ENCODE peak calls at places on chromosome 22, in four cellular contexts. R is SK-N-SH, U is WTC11, N is K562. E is an unnamed sample.

GRCh38 chr22:42440728-42441127 is 8.5 kb upstream of the NFAM1 start:
- DNase-seq in R (no peak), U (no peak), N (no peak), E (no peak)

GRCh38 chr22:31532060-31532459 is 35.7 kb downstream of the SFI1 start:
- DNase-seq in U (no peak), R (no peak), N (no peak), E (no peak)

GRCh38 chr22:39368402-39368801 is 18.6 kb downstream of the SYNGR1 start:
- DNase-seq in N (no peak), U (no peak), R (no peak), E (no peak)

GRCh38 chr22:44453441-44454112 is 44.5 kb downstream of the RTL6 start:
- DNase-seq in R (peak), N (no peak), U (no peak), E (no peak)

GRCh38 chr22:43421914-43422615 is 10.3 kb downstream of the MPPED1 start:
- DNase-seq in U (no peak), R (no peak), N (no peak), E (no peak)

GRCh38 chr22:23226497-23226850 is 46.2 kb downstream of the BCR start:
- DNase-seq in R (no peak), N (no peak), U (no peak), E (no peak)

GRCh38 chr22:23509571-23510302 is 70.4 kb downstream of the IGLL1 start:
- DNase-seq in R (no peak), U (no peak), N (no peak), E (no peak)

GRCh38 chr22:20523118-20523983 is 15.9 kb downstream of the MED15 start:
- DNase-seq in N (peak), R (no peak), U (no peak), E (no peak)

GRCh38 chr22:33677536-33677935 is 242.7 kb downstream of the LARGE1 start:
- DNase-seq in N (no peak), U (no peak), R (no peak), E (no peak)

GRCh38 chr22:30609260-30610185 is 2.5 kb downstream of the TCN2 start:
- DNase-seq in U (no peak), R (no peak), N (peak), E (peak)

GRCh38 chr22:30270841-30271240 is 4.2 kb upstream of the OSM start:
- DNase-seq in R (no peak), U (no peak), N (peak), E (no peak)

GRCh38 chr22:42324991-42325710 is 54.7 kb upstream of the TCF20 start:
- DNase-seq in R (no peak), N (no peak), U (peak), E (no peak)

GRCh38 chr22:39616781-39617180 is 46.2 kb downstream of the CACNA1I start:
- DNase-seq in R (no peak), N (no peak), U (no peak), E (no peak)

GRCh38 chr22:33000342-33001280 is 57.6 kb downstream of the SYN3 start:
- DNase-seq in U (peak), N (peak), R (peak), E (no peak)

GRCh38 chr22:33028191-33028700 is 29.9 kb downstream of the SYN3 start:
- DNase-seq in U (no peak), N (no peak), R (no peak), E (no peak)

GRCh38 chr22:31626427-31627150 is 35.4 kb downstream of the PISD start:
- DNase-seq in U (no peak), N (peak), R (no peak), E (no peak)

GRCh38 chr22:40289991-40290459 is 56.3 kb upstream of the ADSL start:
- DNase-seq in U (no peak), N (no peak), R (no peak), E (peak)

GRCh38 chr22:48975886-48976285 is 851.8 kb downstream of the BRD1 start:
- DNase-seq in U (no peak), R (no peak), N (no peak), E (no peak)

GRCh38 chr22:30664798-30665197 is 2.9 kb downstream of the DUSP18 start:
- DNase-seq in U (no peak), R (no peak), N (no peak), E (no peak)

GRCh38 chr22:24244144-24244787 is 616 bp downstream of the GGT5 start:
- DNase-seq in R (peak), N (peak), U (no peak), E (no peak)

GRCh38 chr22:30235687-30236170 is 10.8 kb downstream of the LIF start:
- DNase-seq in R (no peak), N (no peak), U (no peak), E (no peak)

GRCh38 chr22:36131907-36132306 is 28.6 kb downstream of the APOL3 start:
- DNase-seq in U (no peak), N (no peak), R (no peak), E (no peak)

GRCh38 chr22:24845036-24845918 is 39.3 kb downstream of the SGSM1 start:
- DNase-seq in N (no peak), U (no peak), R (no peak), E (no peak)

GRCh38 chr22:38412435-38413084 is 42.4 kb downstream of the KCNJ4 start:
- DNase-seq in N (peak), U (peak), R (peak), E (no peak)

GRCh38 chr22:20316217-20316843 is 3.5 kb downstream of the DGCR6L start:
- DNase-seq in U (peak), N (no peak), R (no peak), E (no peak)

DNA sequence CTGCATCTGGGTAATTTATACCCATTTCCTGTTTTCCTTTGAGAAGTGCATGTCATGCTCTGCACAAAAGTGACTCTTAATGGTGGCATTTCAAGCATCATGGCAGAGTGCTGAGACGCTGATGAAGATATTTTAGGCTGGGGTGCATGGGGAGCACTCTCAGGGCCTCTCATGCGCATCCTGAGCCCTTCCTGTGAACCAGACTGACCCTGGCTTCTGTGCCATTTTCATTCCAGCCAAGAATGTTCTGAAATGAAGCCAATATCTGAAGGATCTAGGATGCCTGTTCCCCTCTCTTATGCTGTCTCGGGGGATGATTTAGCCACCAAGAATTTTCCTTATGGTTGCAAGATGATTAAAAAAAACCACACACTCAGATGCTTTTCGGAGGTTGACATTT is 61.5 kb downstream of the MIAT start:
- DNase-seq in N (no peak), U (no peak), R (no peak), E (no peak)
- TF ChIP-seq USF1 in N (no peak), U (no peak), R (no peak), E (no peak)

GRCh38 chr22:50544746-50545253 is 899 bp upstream of the KLHDC7B start:
- DNase-seq in N (no peak), U (no peak), R (no peak), E (no peak)
- TF ChIP-seq USF1 in N (no peak), U (no peak), R (no peak), E (no peak)

DNA sequence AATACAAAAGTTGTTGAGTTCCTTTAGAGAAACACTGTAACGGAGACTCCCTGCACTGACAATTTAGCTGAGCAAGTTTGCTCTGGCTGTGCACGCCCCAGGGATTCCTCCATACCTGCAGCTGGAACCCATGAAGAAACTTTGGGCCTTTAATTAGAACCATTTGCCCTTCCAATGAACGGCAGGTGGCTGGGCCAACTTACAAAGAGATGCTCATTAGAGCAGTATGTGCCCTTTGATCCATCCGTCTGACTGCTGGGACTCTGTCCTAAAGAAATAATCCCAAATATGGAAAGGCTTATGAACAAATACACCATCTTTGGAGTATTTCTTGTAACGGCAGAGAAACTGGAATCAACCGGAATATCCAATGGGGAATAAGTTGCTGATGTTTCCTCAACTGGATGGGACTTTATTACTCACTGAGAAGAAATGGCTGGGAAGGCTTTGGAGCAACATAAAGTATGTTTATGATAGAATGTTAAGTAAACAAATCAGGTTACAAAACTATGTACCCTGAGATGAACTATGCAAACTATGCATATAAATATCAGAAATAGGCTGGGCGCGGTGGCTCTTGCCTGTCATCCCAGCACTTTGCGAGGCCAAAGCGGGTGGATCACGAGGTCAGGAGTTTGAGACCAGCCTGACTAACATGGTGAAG is 24.4 kb upstream of the FBLN1 start:
- DNase-seq in R (no peak), N (no peak), U (no peak), E (no peak)
- TF ChIP-seq USF1 in R (no peak), N (no peak), U (no peak), E (no peak)

DNA sequence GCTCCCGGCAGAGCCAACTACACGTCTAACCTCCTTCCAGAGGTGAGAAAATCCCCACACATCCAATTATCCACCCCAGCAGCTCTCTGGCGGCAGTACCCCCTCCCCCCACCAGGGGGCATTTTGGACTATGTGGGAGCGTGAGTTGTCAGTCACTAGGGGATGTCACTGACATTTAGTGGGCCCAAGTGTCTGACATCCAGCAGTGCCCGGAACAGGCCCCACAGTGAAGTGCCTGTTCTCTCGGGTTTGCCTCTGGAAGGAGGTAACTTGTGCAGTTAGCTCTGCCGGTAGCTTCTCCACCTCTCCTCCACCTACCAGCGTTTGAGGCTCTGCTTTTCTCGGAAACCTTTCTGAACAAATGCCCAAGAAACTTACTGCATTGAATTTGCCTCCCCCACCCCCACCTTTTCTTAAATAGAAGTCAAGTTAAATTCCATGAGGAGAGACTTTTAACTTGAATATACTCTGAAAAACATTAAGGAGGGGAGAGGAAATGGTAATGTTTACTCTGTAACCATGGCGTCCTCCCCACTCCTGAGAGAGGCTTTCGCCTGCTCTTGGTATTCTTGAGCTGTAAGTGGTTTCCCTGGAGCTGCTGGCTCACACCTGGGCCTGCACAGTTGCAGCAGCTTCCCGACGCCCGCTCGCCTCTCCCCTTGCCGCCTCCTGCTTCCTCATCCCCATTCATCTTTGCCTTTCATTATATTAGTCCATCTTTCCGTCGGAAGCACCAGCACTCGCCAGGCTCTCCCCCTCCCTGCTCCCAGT is 112.8 kb downstream of the WNT7B start:
- DNase-seq in U (peak), R (peak), N (peak), E (no peak)
- TF ChIP-seq USF1 in U (no peak), R (no peak), N (no peak), E (no peak)

GRCh38 chr22:47818496-47818895 is 1056.0 kb downstream of the TBC1D22A start:
- DNase-seq in U (no peak), R (no peak), N (no peak), E (no peak)

GRCh38 chr22:47817380-47817779 is 1054.9 kb downstream of the TBC1D22A start:
- DNase-seq in U (no peak), N (no peak), R (no peak), E (no peak)

GRCh38 chr22:47813661-47814060 is 1051.2 kb downstream of the TBC1D22A start:
- DNase-seq in R (no peak), U (no peak), N (no peak), E (no peak)

GRCh38 chr22:47814474-47814873 is 1052.0 kb downstream of the TBC1D22A start:
- DNase-seq in U (no peak), R (no peak), N (no peak), E (no peak)

GRCh38 chr22:47816121-47816915 is 1053.9 kb downstream of the TBC1D22A start:
- DNase-seq in U (no peak), R (no peak), N (no peak), E (no peak)
- TF ChIP-seq USF1 in U (no peak), R (no peak), N (no peak), E (no peak)

DNA sequence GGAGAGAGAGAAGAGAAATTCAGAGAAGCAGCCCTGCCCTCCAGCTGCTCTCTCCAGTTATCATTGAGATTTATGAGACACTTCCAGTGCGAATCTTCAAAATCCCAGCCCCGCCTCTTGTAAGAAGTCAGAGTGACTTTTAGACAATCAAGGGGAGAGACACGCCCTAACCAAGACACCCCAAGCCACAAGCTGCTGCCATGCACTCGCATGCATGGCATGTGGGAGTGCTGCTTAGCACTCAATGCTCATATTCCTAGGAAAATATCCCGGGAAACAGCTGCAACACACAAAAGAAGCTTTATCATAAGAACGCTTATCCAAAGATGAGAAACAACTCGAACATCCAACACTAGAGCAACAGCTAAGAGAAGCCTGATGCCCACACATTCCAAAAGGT is 110.7 kb upstream of the BID start:
- DNase-seq in U (no peak), N (no peak), R (no peak), E (no peak)
- TF ChIP-seq USF1 in U (no peak), N (no peak), R (no peak), E (no peak)

GRCh38 chr22:26466196-26466595 is 17.4 kb downstream of the HPS4 start:
- DNase-seq in U (no peak), N (no peak), R (no peak), E (no peak)
- TF ChIP-seq USF1 in U (no peak), N (no peak), R (no peak), E (no peak)

DNA sequence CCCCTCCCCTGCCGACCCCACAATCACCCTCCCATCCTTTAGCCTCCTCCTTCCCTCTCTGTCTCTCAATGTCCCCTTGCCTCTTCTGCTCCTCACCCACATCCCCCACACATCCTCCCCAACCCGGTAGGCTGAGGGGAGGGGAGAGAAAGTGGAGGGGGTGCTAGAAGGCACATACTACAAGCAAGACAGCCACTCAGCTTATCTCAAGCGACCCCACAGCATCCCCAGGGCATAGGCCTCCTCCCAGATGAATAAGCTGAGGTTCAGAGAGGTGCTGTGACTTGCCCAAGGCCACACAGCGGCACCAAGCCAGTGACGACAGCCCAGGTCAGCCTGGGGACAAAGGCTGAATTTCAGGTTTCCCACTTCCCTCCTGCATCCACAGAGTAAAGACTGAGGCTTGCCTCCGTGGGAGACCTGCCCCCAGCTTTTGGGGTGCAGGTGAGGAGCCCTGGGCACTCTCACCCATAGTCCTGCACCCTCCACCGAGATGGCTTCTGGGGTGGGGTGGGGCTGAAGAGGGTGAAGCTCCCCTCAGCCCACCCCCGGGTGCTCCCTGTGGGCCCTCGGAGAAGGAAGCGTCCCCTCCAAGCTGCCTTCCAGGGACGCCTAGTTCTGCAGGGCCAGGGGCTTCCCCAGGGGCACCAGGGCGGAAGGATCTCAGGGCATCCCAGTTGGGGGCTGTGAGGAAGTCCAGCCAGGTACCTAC is 511 bp downstream of the RAC2 start:
- DNase-seq in R (peak), U (no peak), N (no peak), E (no peak)
- TF ChIP-seq USF1 in R (no peak), U (no peak), N (no peak), E (no peak)

GRCh38 chr22:28118957-28119631 is 200.0 kb upstream of the PITPNB start:
- DNase-seq in U (no peak), N (no peak), R (no peak), E (no peak)

GRCh38 chr22:28112130-28112529 is 193.1 kb upstream of the PITPNB start:
- DNase-seq in R (no peak), N (no peak), U (no peak), E (no peak)

GRCh38 chr22:28112548-28113043 is 193.5 kb upstream of the PITPNB start:
- DNase-seq in R (peak), N (peak), U (no peak), E (no peak)

GRCh38 chr22:28115426-28115825 is 196.4 kb upstream of the PITPNB start:
- DNase-seq in U (no peak), R (no peak), N (no peak), E (no peak)

DNA sequence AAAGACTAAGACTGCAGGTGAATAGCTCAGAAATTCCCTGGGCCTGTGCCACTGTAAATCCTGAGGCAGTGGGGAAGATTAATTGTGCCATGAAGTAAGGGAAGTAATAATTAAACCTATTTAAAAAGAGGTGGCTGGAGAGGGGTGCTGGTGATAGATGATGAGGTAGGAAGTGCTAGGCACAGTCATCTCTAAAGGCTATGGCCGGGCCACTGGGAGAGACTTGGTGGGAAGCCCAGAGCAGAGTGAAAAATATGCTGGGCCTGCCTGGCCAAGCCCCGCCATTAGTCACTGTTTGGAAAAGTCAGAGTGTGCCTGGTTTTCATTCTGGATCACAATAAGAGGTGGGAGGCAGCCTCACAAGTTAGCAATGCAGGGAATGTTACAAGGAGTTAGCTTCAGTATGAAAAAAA is 197.2 kb upstream of the PITPNB start:
- DNase-seq in N (no peak), U (no peak), R (no peak), E (no peak)
- TF ChIP-seq USF1 in N (no peak), U (no peak), R (no peak), E (no peak)

GRCh38 chr22:19197997-19198865 is 19.7 kb upstream of the SLC25A1 start:
- DNase-seq in R (no peak), U (no peak), N (no peak), E (no peak)

GRCh38 chr22:19194751-19195536 is 16.4 kb upstream of the SLC25A1 start:
- DNase-seq in U (no peak), N (no peak), R (no peak), E (no peak)

GRCh38 chr22:19196841-19197612 is 18.5 kb upstream of the SLC25A1 start:
- DNase-seq in N (no peak), R (no peak), U (no peak), E (no peak)

GRCh38 chr22:19193879-19194278 is 15.3 kb upstream of the SLC25A1 start:
- DNase-seq in N (no peak), R (no peak), U (no peak), E (no peak)

GRCh38 chr22:19195796-19196731 is 17.5 kb upstream of the SLC25A1 start:
- DNase-seq in R (no peak), N (peak), U (no peak), E (no peak)
- TF ChIP-seq USF1 in R (no peak), N (peak), U (no peak), E (no peak)